ENCODE peak calls at places on chromosomes 12 and 14, in eight cellular contexts. W, J, Q, C, N, L, Y and E are unnamed samples.

GRCh38 chr14:48373993-48374392 is 698.6 kb upstream of the MDGA2 start:
- DNase-seq in J (no peak), C (no peak), W (no peak), L (no peak), N (no peak), Y (peak), Q (no peak), E (no peak)

GRCh38 chr12:14384783-14385638 is 19.5 kb downstream of the ATF7IP start:
- DNase-seq in L (peak), C (no peak), Q (peak), Y (peak), J (peak), N (peak), W (peak), E (peak)

GRCh38 chr14:105532735-105533141 is 6.4 kb downstream of the TMEM121 start:
- DNase-seq in Q (no peak), C (no peak), W (peak), Y (peak), L (no peak), N (peak), J (no peak), E (no peak)

GRCh38 chr14:35347323-35348043 is 55.3 kb downstream of the PSMA6 start:
- DNase-seq in Y (no peak), W (no peak), J (no peak), L (no peak), C (no peak), N (no peak), Q (no peak), E (no peak)

GRCh38 chr12:89695100-89695499 is 13.5 kb downstream of the ATP2B1 start:
- DNase-seq in Y (peak), C (no peak), Q (no peak), J (no peak), W (peak), L (no peak), N (peak), E (no peak)

GRCh38 chr12:123085730-123086487 is 65.0 kb downstream of the PITPNM2 start:
- DNase-seq in Y (peak), W (peak), L (peak), N (no peak), C (peak), J (no peak), Q (peak), E (peak)

GRCh38 chr12:52387859-52388258 is 2.4 kb upstream of the KRT84 start:
- DNase-seq in Y (no peak), L (no peak), W (no peak), C (peak), N (no peak), Q (no peak), J (no peak), E (no peak)

GRCh38 chr14:31619440-31619839 is 58.2 kb downstream of the NUBPL start:
- DNase-seq in J (no peak), W (no peak), Q (no peak), N (no peak), Y (no peak), C (no peak), L (no peak), E (no peak)

GRCh38 chr12:122081697-122082221 is 3.2 kb downstream of the MLXIP start:
- DNase-seq in J (no peak), C (peak), Y (no peak), Q (no peak), W (peak), N (peak), L (no peak), E (peak)

GRCh38 chr12:116432321-116432750 is 126.8 kb upstream of the MAP1LC3B2 start:
- DNase-seq in J (no peak), Y (peak), Q (no peak), W (no peak), N (peak), C (no peak), L (no peak), E (no peak)

GRCh38 chr14:34181308-34181707 is 230.4 kb upstream of the EGLN3 start:
- DNase-seq in Q (no peak), L (no peak), J (no peak), W (no peak), C (no peak), N (no peak), Y (no peak), E (no peak)

GRCh38 chr12:102095677-102096263 is 24.1 kb downstream of the NUP37 start:
- DNase-seq in N (peak), L (no peak), C (no peak), Y (peak), W (peak), Q (no peak), J (no peak), E (no peak)

GRCh38 chr12:26277511-26278246 is 82.3 kb downstream of the SSPN start:
- DNase-seq in W (peak), Y (no peak), N (no peak), C (no peak), L (no peak), J (no peak), Q (no peak), E (no peak)

GRCh38 chr12:6620137-6620884 is 13.1 kb upstream of the CHD4 start:
- DNase-seq in W (peak), Q (no peak), Y (no peak), L (peak), N (peak), J (peak), C (no peak), E (peak)

GRCh38 chr14:75430526-75430925 is 2.7 kb downstream of the JDP2 start:
- DNase-seq in J (no peak), W (no peak), L (no peak), C (no peak), Q (peak), N (peak), Y (no peak), E (peak)

GRCh38 chr14:88128811-88129210 is 123.9 kb downstream of the GPR65 start:
- DNase-seq in C (no peak), N (peak), W (no peak), Q (no peak), J (no peak), L (no peak), Y (no peak), E (no peak)

GRCh38 chr12:70176290-70176689 is 66.9 kb upstream of the CNOT2 start:
- DNase-seq in Q (no peak), W (no peak), Y (no peak), C (no peak), N (no peak), L (no peak), J (no peak), E (no peak)

GRCh38 chr12:1793426-1794210 is 26.7 kb upstream of the LRTM2 start:
- DNase-seq in L (no peak), W (no peak), J (no peak), Y (no peak), C (no peak), N (no peak), Q (no peak), E (no peak)

GRCh38 chr12:50537538-50537919 is 32.7 kb downstream of the DIP2B start:
- DNase-seq in N (no peak), W (peak), Y (peak), C (no peak), Q (no peak), L (peak), J (peak), E (no peak)

GRCh38 chr14:63759454-63759853 is 31.6 kb upstream of the SGPP1 start:
- DNase-seq in L (no peak), N (peak), C (no peak), J (no peak), Q (no peak), W (peak), Y (no peak), E (no peak)